ENCODE peak calls at places on chromosomes 16 and 17, in five cellular contexts. One of them, this sample, is unnamed.

GRCh38 chr16:81521141-81521626 is 76.6 kb downstream of the CMIP start:
- DNase-seq in lung microvascular endothelial cell: peak; percentile 29
- DNase-seq in germinal center: peak; percentile 74
- DNase-seq in stimulated activated CD8-positive, alpha-beta memory T cell treated with anti-CD3 and anti-CD28 coated beads, Interleukin-4, amount 100 ng/mL, for 4 hours: peak; percentile 67
- DNase-seq in T-helper 2 cell: peak; percentile 34
- DNase-seq in this sample: peak; percentile 69

GRCh38 chr17:8080799-8081219 is 6.7 kb downstream of the ALOX12B start:
- DNase-seq in lung microvascular endothelial cell: no peak
- DNase-seq in germinal center: no peak
- DNase-seq in stimulated activated CD8-positive, alpha-beta memory T cell treated with anti-CD3 and anti-CD28 coated beads, Interleukin-4, amount 100 ng/mL, for 4 hours: no peak
- DNase-seq in T-helper 2 cell: no peak
- DNase-seq in this sample: no peak

GRCh38 chr16:4090476-4090875 is 25.8 kb downstream of the ADCY9 start:
- DNase-seq in lung microvascular endothelial cell: peak; percentile 66
- DNase-seq in germinal center: no peak
- DNase-seq in stimulated activated CD8-positive, alpha-beta memory T cell treated with anti-CD3 and anti-CD28 coated beads, Interleukin-4, amount 100 ng/mL, for 4 hours: no peak
- DNase-seq in T-helper 2 cell: no peak
- DNase-seq in this sample: no peak

GRCh38 chr17:77688369-77688768 is 270.1 kb upstream of the TNRC6C start:
- DNase-seq in lung microvascular endothelial cell: no peak
- DNase-seq in germinal center: no peak
- DNase-seq in stimulated activated CD8-positive, alpha-beta memory T cell treated with anti-CD3 and anti-CD28 coated beads, Interleukin-4, amount 100 ng/mL, for 4 hours: no peak
- DNase-seq in T-helper 2 cell: no peak
- DNase-seq in this sample: no peak

GRCh38 chr16:27665881-27666280 is 115.9 kb downstream of the KATNIP start:
- DNase-seq in lung microvascular endothelial cell: peak; percentile 32
- DNase-seq in germinal center: no peak
- DNase-seq in stimulated activated CD8-positive, alpha-beta memory T cell treated with anti-CD3 and anti-CD28 coated beads, Interleukin-4, amount 100 ng/mL, for 4 hours: no peak
- DNase-seq in T-helper 2 cell: no peak
- DNase-seq in this sample: no peak

GRCh38 chr16:11964761-11965539 is at the start of gene TNFRSF17:
- DNase-seq in lung microvascular endothelial cell: no peak
- DNase-seq in germinal center: peak; percentile 64
- DNase-seq in stimulated activated CD8-positive, alpha-beta memory T cell treated with anti-CD3 and anti-CD28 coated beads, Interleukin-4, amount 100 ng/mL, for 4 hours: no peak
- DNase-seq in T-helper 2 cell: no peak
- DNase-seq in this sample: no peak

GRCh38 chr16:56932588-56933265 is 785 bp downstream of the HERPUD1 start:
- DNase-seq in lung microvascular endothelial cell: peak; percentile 75
- DNase-seq in germinal center: no peak
- DNase-seq in stimulated activated CD8-positive, alpha-beta memory T cell treated with anti-CD3 and anti-CD28 coated beads, Interleukin-4, amount 100 ng/mL, for 4 hours: peak; percentile 18
- DNase-seq in T-helper 2 cell: no peak
- DNase-seq in this sample: no peak

GRCh38 chr17:68054296-68054900 is 18.9 kb downstream of the KPNA2 start:
- DNase-seq in lung microvascular endothelial cell: peak; percentile 71
- DNase-seq in germinal center: no peak
- DNase-seq in stimulated activated CD8-positive, alpha-beta memory T cell treated with anti-CD3 and anti-CD28 coated beads, Interleukin-4, amount 100 ng/mL, for 4 hours: no peak
- DNase-seq in T-helper 2 cell: no peak
- DNase-seq in this sample: no peak

GRCh38 chr16:3793161-3793576 is 75.8 kb upstream of the TRAP1 start:
- DNase-seq in lung microvascular endothelial cell: peak; percentile 87
- DNase-seq in germinal center: no peak
- DNase-seq in stimulated activated CD8-positive, alpha-beta memory T cell treated with anti-CD3 and anti-CD28 coated beads, Interleukin-4, amount 100 ng/mL, for 4 hours: no peak
- DNase-seq in T-helper 2 cell: no peak
- DNase-seq in this sample: no peak

GRCh38 chr16:85496145-85496544 is 117.0 kb upstream of the GSE1 start:
- DNase-seq in lung microvascular endothelial cell: no peak
- DNase-seq in germinal center: no peak
- DNase-seq in stimulated activated CD8-positive, alpha-beta memory T cell treated with anti-CD3 and anti-CD28 coated beads, Interleukin-4, amount 100 ng/mL, for 4 hours: no peak
- DNase-seq in T-helper 2 cell: no peak
- DNase-seq in this sample: no peak

GRCh38 chr17:78883533-78884131 is 19.4 kb downstream of the CEP295NL start:
- DNase-seq in lung microvascular endothelial cell: peak; percentile 97
- DNase-seq in germinal center: no peak
- DNase-seq in stimulated activated CD8-positive, alpha-beta memory T cell treated with anti-CD3 and anti-CD28 coated beads, Interleukin-4, amount 100 ng/mL, for 4 hours: no peak
- DNase-seq in T-helper 2 cell: no peak
- DNase-seq in this sample: no peak

GRCh38 chr16:28258571-28258970 is 33.8 kb upstream of the SBK1 start:
- DNase-seq in lung microvascular endothelial cell: no peak
- DNase-seq in germinal center: no peak
- DNase-seq in stimulated activated CD8-positive, alpha-beta memory T cell treated with anti-CD3 and anti-CD28 coated beads, Interleukin-4, amount 100 ng/mL, for 4 hours: no peak
- DNase-seq in T-helper 2 cell: no peak
- DNase-seq in this sample: no peak

GRCh38 chr17:33745047-33745783 is 452.1 kb upstream of the ASIC2 start:
- DNase-seq in lung microvascular endothelial cell: no peak
- DNase-seq in germinal center: no peak
- DNase-seq in stimulated activated CD8-positive, alpha-beta memory T cell treated with anti-CD3 and anti-CD28 coated beads, Interleukin-4, amount 100 ng/mL, for 4 hours: no peak
- DNase-seq in T-helper 2 cell: no peak
- DNase-seq in this sample: no peak

GRCh38 chr17:66580601-66581385 is 254.1 kb upstream of the CACNG5 start:
- DNase-seq in lung microvascular endothelial cell: peak; percentile 93
- DNase-seq in germinal center: no peak
- DNase-seq in stimulated activated CD8-positive, alpha-beta memory T cell treated with anti-CD3 and anti-CD28 coated beads, Interleukin-4, amount 100 ng/mL, for 4 hours: no peak
- DNase-seq in T-helper 2 cell: no peak
- DNase-seq in this sample: no peak

GRCh38 chr16:17463335-17463734 is 7.4 kb downstream of the XYLT1 start:
- DNase-seq in lung microvascular endothelial cell: no peak
- DNase-seq in germinal center: no peak
- DNase-seq in stimulated activated CD8-positive, alpha-beta memory T cell treated with anti-CD3 and anti-CD28 coated beads, Interleukin-4, amount 100 ng/mL, for 4 hours: no peak
- DNase-seq in T-helper 2 cell: no peak
- DNase-seq in this sample: no peak

GRCh38 chr17:40190197-40191021 is 13.1 kb downstream of the RAPGEFL1 start:
- DNase-seq in lung microvascular endothelial cell: peak; percentile 31
- DNase-seq in germinal center: peak; percentile 69
- DNase-seq in stimulated activated CD8-positive, alpha-beta memory T cell treated with anti-CD3 and anti-CD28 coated beads, Interleukin-4, amount 100 ng/mL, for 4 hours: no peak
- DNase-seq in T-helper 2 cell: no peak
- DNase-seq in this sample: no peak

GRCh38 chr17:39926588-39927100 is 757 bp downstream of the ORMDL3 start:
- DNase-seq in lung microvascular endothelial cell: peak; percentile 40
- DNase-seq in germinal center: peak; percentile 60
- DNase-seq in stimulated activated CD8-positive, alpha-beta memory T cell treated with anti-CD3 and anti-CD28 coated beads, Interleukin-4, amount 100 ng/mL, for 4 hours: no peak
- DNase-seq in T-helper 2 cell: peak; percentile 39
- DNase-seq in this sample: peak; percentile 48

GRCh38 chr17:40340880-40341807 is 23.4 kb downstream of the GJD3 start:
- DNase-seq in lung microvascular endothelial cell: peak; percentile 96
- DNase-seq in germinal center: peak; percentile 86
- DNase-seq in stimulated activated CD8-positive, alpha-beta memory T cell treated with anti-CD3 and anti-CD28 coated beads, Interleukin-4, amount 100 ng/mL, for 4 hours: peak; percentile 76
- DNase-seq in T-helper 2 cell: peak; percentile 72
- DNase-seq in this sample: peak; percentile 88

GRCh38 chr17:79036609-79037008 is 12.6 kb downstream of the C1QTNF1 start:
- DNase-seq in lung microvascular endothelial cell: peak; percentile 29
- DNase-seq in germinal center: no peak
- DNase-seq in stimulated activated CD8-positive, alpha-beta memory T cell treated with anti-CD3 and anti-CD28 coated beads, Interleukin-4, amount 100 ng/mL, for 4 hours: no peak
- DNase-seq in T-helper 2 cell: no peak
- DNase-seq in this sample: no peak

GRCh38 chr16:75023019-75023418 is 24.2 kb downstream of the ZNRF1 start:
- DNase-seq in lung microvascular endothelial cell: no peak
- DNase-seq in germinal center: no peak
- DNase-seq in stimulated activated CD8-positive, alpha-beta memory T cell treated with anti-CD3 and anti-CD28 coated beads, Interleukin-4, amount 100 ng/mL, for 4 hours: no peak
- DNase-seq in T-helper 2 cell: no peak
- DNase-seq in this sample: no peak

GRCh38 chr17:36195474-36196098 is 972 bp downstream of the CCL3L1 start:
- DNase-seq in lung microvascular endothelial cell: no peak
- DNase-seq in germinal center: no peak
- DNase-seq in stimulated activated CD8-positive, alpha-beta memory T cell treated with anti-CD3 and anti-CD28 coated beads, Interleukin-4, amount 100 ng/mL, for 4 hours: no peak
- DNase-seq in T-helper 2 cell: no peak
- DNase-seq in this sample: no peak

GRCh38 chr17:80927791-80928216 is 63.8 kb upstream of the CHMP6 start:
- DNase-seq in lung microvascular endothelial cell: peak; percentile 94
- DNase-seq in germinal center: no peak
- DNase-seq in stimulated activated CD8-positive, alpha-beta memory T cell treated with anti-CD3 and anti-CD28 coated beads, Interleukin-4, amount 100 ng/mL, for 4 hours: no peak
- DNase-seq in T-helper 2 cell: no peak
- DNase-seq in this sample: no peak

GRCh38 chr17:30541802-30542201 is 64.6 kb downstream of the GOSR1 start:
- DNase-seq in lung microvascular endothelial cell: no peak
- DNase-seq in germinal center: no peak
- DNase-seq in stimulated activated CD8-positive, alpha-beta memory T cell treated with anti-CD3 and anti-CD28 coated beads, Interleukin-4, amount 100 ng/mL, for 4 hours: no peak
- DNase-seq in T-helper 2 cell: no peak
- DNase-seq in this sample: no peak

GRCh38 chr17:35167666-35168065 is 20.0 kb downstream of the UNC45B start:
- DNase-seq in lung microvascular endothelial cell: no peak
- DNase-seq in germinal center: no peak
- DNase-seq in stimulated activated CD8-positive, alpha-beta memory T cell treated with anti-CD3 and anti-CD28 coated beads, Interleukin-4, amount 100 ng/mL, for 4 hours: no peak
- DNase-seq in T-helper 2 cell: no peak
- DNase-seq in this sample: no peak

GRCh38 chr17:80475949-80476876 is at the start of gene NPTX1:
- DNase-seq in lung microvascular endothelial cell: peak; percentile 43
- DNase-seq in germinal center: no peak
- DNase-seq in stimulated activated CD8-positive, alpha-beta memory T cell treated with anti-CD3 and anti-CD28 coated beads, Interleukin-4, amount 100 ng/mL, for 4 hours: no peak
- DNase-seq in T-helper 2 cell: no peak
- DNase-seq in this sample: no peak

GRCh38 chr17:30086896-30087295 is 29.7 kb upstream of the NSRP1 start:
- DNase-seq in lung microvascular endothelial cell: no peak
- DNase-seq in germinal center: no peak
- DNase-seq in stimulated activated CD8-positive, alpha-beta memory T cell treated with anti-CD3 and anti-CD28 coated beads, Interleukin-4, amount 100 ng/mL, for 4 hours: no peak
- DNase-seq in T-helper 2 cell: no peak
- DNase-seq in this sample: no peak

GRCh38 chr17:74516561-74516960 is 14.7 kb downstream of the CD300LB start:
- DNase-seq in lung microvascular endothelial cell: no peak
- DNase-seq in germinal center: peak; percentile 0
- DNase-seq in stimulated activated CD8-positive, alpha-beta memory T cell treated with anti-CD3 and anti-CD28 coated beads, Interleukin-4, amount 100 ng/mL, for 4 hours: no peak
- DNase-seq in T-helper 2 cell: no peak
- DNase-seq in this sample: no peak

GRCh38 chr16:30527635-30528178 is 1.3 kb upstream of the ZNF768 start:
- DNase-seq in lung microvascular endothelial cell: no peak
- DNase-seq in germinal center: peak; percentile 82
- DNase-seq in stimulated activated CD8-positive, alpha-beta memory T cell treated with anti-CD3 and anti-CD28 coated beads, Interleukin-4, amount 100 ng/mL, for 4 hours: no peak
- DNase-seq in T-helper 2 cell: no peak
- DNase-seq in this sample: no peak

GRCh38 chr17:16962804-16963203 is 9.1 kb downstream of the TNFRSF13B start:
- DNase-seq in lung microvascular endothelial cell: no peak
- DNase-seq in germinal center: no peak
- DNase-seq in stimulated activated CD8-positive, alpha-beta memory T cell treated with anti-CD3 and anti-CD28 coated beads, Interleukin-4, amount 100 ng/mL, for 4 hours: no peak
- DNase-seq in T-helper 2 cell: no peak
- DNase-seq in this sample: no peak

GRCh38 chr17:61452301-61453290 is at the start of gene TBX4:
- DNase-seq in lung microvascular endothelial cell: no peak
- DNase-seq in germinal center: no peak
- DNase-seq in stimulated activated CD8-positive, alpha-beta memory T cell treated with anti-CD3 and anti-CD28 coated beads, Interleukin-4, amount 100 ng/mL, for 4 hours: no peak
- DNase-seq in T-helper 2 cell: no peak
- DNase-seq in this sample: no peak

GRCh38 chr17:78965369-78965982 is 14.2 kb downstream of the LGALS3BP start:
- DNase-seq in lung microvascular endothelial cell: no peak
- DNase-seq in germinal center: no peak
- DNase-seq in stimulated activated CD8-positive, alpha-beta memory T cell treated with anti-CD3 and anti-CD28 coated beads, Interleukin-4, amount 100 ng/mL, for 4 hours: no peak
- DNase-seq in T-helper 2 cell: no peak
- DNase-seq in this sample: no peak

GRCh38 chr16:77555101-77555500 is 120.3 kb upstream of the ADAMTS18 start:
- DNase-seq in lung microvascular endothelial cell: no peak
- DNase-seq in germinal center: no peak
- DNase-seq in stimulated activated CD8-positive, alpha-beta memory T cell treated with anti-CD3 and anti-CD28 coated beads, Interleukin-4, amount 100 ng/mL, for 4 hours: no peak
- DNase-seq in T-helper 2 cell: no peak
- DNase-seq in this sample: no peak

GRCh38 chr17:61478790-61479492 is 26.7 kb downstream of the TBX4 start:
- DNase-seq in lung microvascular endothelial cell: no peak
- DNase-seq in germinal center: no peak
- DNase-seq in stimulated activated CD8-positive, alpha-beta memory T cell treated with anti-CD3 and anti-CD28 coated beads, Interleukin-4, amount 100 ng/mL, for 4 hours: no peak
- DNase-seq in T-helper 2 cell: no peak
- DNase-seq in this sample: no peak

GRCh38 chr17:34182036-34182803 is 72.9 kb upstream of the CCL2 start:
- DNase-seq in lung microvascular endothelial cell: no peak
- DNase-seq in germinal center: no peak
- DNase-seq in stimulated activated CD8-positive, alpha-beta memory T cell treated with anti-CD3 and anti-CD28 coated beads, Interleukin-4, amount 100 ng/mL, for 4 hours: no peak
- DNase-seq in T-helper 2 cell: no peak
- DNase-seq in this sample: no peak